ENCODE peak calls at places on chromosomes 16 and 17, in seven cellular contexts. One of them, this sample, is unnamed.

GRCh38 chr17:21239680-21240374 is 13.4 kb downstream of the NATD1 start:
- DNase-seq in breast epithelium: no peak
- DNase-seq in HL-60: peak
- DNase-seq in neural progenitor cell: peak
- DNase-seq in GM12865: peak
- DNase-seq in CD8-positive, alpha-beta T cell: no peak
- DNase-seq in uterus: peak
- DNase-seq in this sample: peak

GRCh38 chr17:27244481-27245223 is 49.3 kb upstream of the WSB1 start:
- DNase-seq in neural progenitor cell: peak
- DNase-seq in breast epithelium: no peak
- DNase-seq in HL-60: peak
- DNase-seq in uterus: peak
- DNase-seq in GM12865: no peak
- DNase-seq in CD8-positive, alpha-beta T cell: no peak
- DNase-seq in this sample: peak

GRCh38 chr17:78019367-78019975 is 61.0 kb downstream of the TNRC6C start:
- DNase-seq in HL-60: no peak
- DNase-seq in breast epithelium: no peak
- DNase-seq in CD8-positive, alpha-beta T cell: no peak
- DNase-seq in uterus: no peak
- DNase-seq in GM12865: peak
- DNase-seq in neural progenitor cell: no peak
- DNase-seq in this sample: peak

GRCh38 chr17:57890857-57891232 is 41.0 kb upstream of the MRPS23 start:
- DNase-seq in neural progenitor cell: no peak
- DNase-seq in HL-60: no peak
- DNase-seq in breast epithelium: no peak
- DNase-seq in uterus: no peak
- DNase-seq in GM12865: no peak
- DNase-seq in CD8-positive, alpha-beta T cell: no peak
- DNase-seq in this sample: no peak

GRCh38 chr16:24077989-24078388 is 178.1 kb upstream of the CACNG3 start:
- DNase-seq in neural progenitor cell: no peak
- DNase-seq in HL-60: no peak
- DNase-seq in GM12865: no peak
- DNase-seq in uterus: no peak
- DNase-seq in CD8-positive, alpha-beta T cell: no peak
- DNase-seq in breast epithelium: no peak
- DNase-seq in this sample: no peak

GRCh38 chr17:30788918-30789317 is 35.6 kb downstream of the CRLF3 start:
- DNase-seq in GM12865: no peak
- DNase-seq in CD8-positive, alpha-beta T cell: no peak
- DNase-seq in neural progenitor cell: no peak
- DNase-seq in HL-60: no peak
- DNase-seq in uterus: no peak
- DNase-seq in breast epithelium: no peak
- DNase-seq in this sample: no peak

GRCh38 chr17:45775148-45775547 is 9.0 kb upstream of the CRHR1 start:
- DNase-seq in GM12865: no peak
- DNase-seq in neural progenitor cell: no peak
- DNase-seq in uterus: no peak
- DNase-seq in breast epithelium: no peak
- DNase-seq in CD8-positive, alpha-beta T cell: no peak
- DNase-seq in HL-60: no peak
- DNase-seq in this sample: no peak

GRCh38 chr17:48477235-48477634 is 47.2 kb upstream of the SKAP1 start:
- DNase-seq in CD8-positive, alpha-beta T cell: no peak
- DNase-seq in uterus: no peak
- DNase-seq in GM12865: no peak
- DNase-seq in breast epithelium: no peak
- DNase-seq in HL-60: no peak
- DNase-seq in neural progenitor cell: no peak
- DNase-seq in this sample: no peak

GRCh38 chr17:49523706-49524472 is 28.8 kb downstream of the NGFR start:
- DNase-seq in breast epithelium: peak
- DNase-seq in GM12865: no peak
- DNase-seq in HL-60: no peak
- DNase-seq in neural progenitor cell: no peak
- DNase-seq in CD8-positive, alpha-beta T cell: no peak
- DNase-seq in uterus: no peak
- DNase-seq in this sample: no peak

GRCh38 chr17:49358638-49359247 is 3.3 kb downstream of the ZNF652 start:
- DNase-seq in HL-60: peak
- DNase-seq in neural progenitor cell: no peak
- DNase-seq in CD8-positive, alpha-beta T cell: no peak
- DNase-seq in breast epithelium: no peak
- DNase-seq in uterus: no peak
- DNase-seq in GM12865: peak
- DNase-seq in this sample: no peak

GRCh38 chr16:87350681-87351319 is 32.8 kb downstream of the FBXO31 start:
- DNase-seq in GM12865: no peak
- DNase-seq in HL-60: no peak
- DNase-seq in CD8-positive, alpha-beta T cell: no peak
- DNase-seq in uterus: no peak
- DNase-seq in breast epithelium: no peak
- DNase-seq in neural progenitor cell: no peak
- DNase-seq in this sample: peak

GRCh38 chr17:19263621-19264010 is 26.4 kb downstream of the EPN2 start:
- DNase-seq in neural progenitor cell: no peak
- DNase-seq in CD8-positive, alpha-beta T cell: no peak
- DNase-seq in breast epithelium: no peak
- DNase-seq in HL-60: no peak
- DNase-seq in uterus: peak
- DNase-seq in GM12865: no peak
- DNase-seq in this sample: peak

GRCh38 chr16:11326084-11326736 is 19.0 kb upstream of the RMI2 start:
- DNase-seq in HL-60: no peak
- DNase-seq in neural progenitor cell: no peak
- DNase-seq in GM12865: no peak
- DNase-seq in breast epithelium: no peak
- DNase-seq in CD8-positive, alpha-beta T cell: no peak
- DNase-seq in uterus: no peak
- DNase-seq in this sample: no peak

GRCh38 chr17:73445466-73445865 is 133.7 kb upstream of the CDC42EP4 start:
- DNase-seq in HL-60: no peak
- DNase-seq in breast epithelium: no peak
- DNase-seq in neural progenitor cell: no peak
- DNase-seq in GM12865: no peak
- DNase-seq in CD8-positive, alpha-beta T cell: no peak
- DNase-seq in uterus: no peak
- DNase-seq in this sample: no peak

GRCh38 chr17:64378890-64379354 is 11.7 kb downstream of the PECAM1 start:
- DNase-seq in HL-60: no peak
- DNase-seq in breast epithelium: no peak
- DNase-seq in CD8-positive, alpha-beta T cell: no peak
- DNase-seq in GM12865: peak
- DNase-seq in neural progenitor cell: no peak
- DNase-seq in uterus: no peak
- DNase-seq in this sample: no peak

GRCh38 chr16:85288869-85289660 is 176.8 kb upstream of the CIBAR2 start:
- DNase-seq in CD8-positive, alpha-beta T cell: no peak
- DNase-seq in breast epithelium: no peak
- DNase-seq in HL-60: no peak
- DNase-seq in uterus: no peak
- DNase-seq in neural progenitor cell: no peak
- DNase-seq in GM12865: no peak
- DNase-seq in this sample: no peak

GRCh38 chr17:34601431-34601830 is 22.0 kb downstream of the TMEM132E start:
- DNase-seq in GM12865: no peak
- DNase-seq in uterus: no peak
- DNase-seq in breast epithelium: no peak
- DNase-seq in neural progenitor cell: peak
- DNase-seq in HL-60: no peak
- DNase-seq in CD8-positive, alpha-beta T cell: no peak
- DNase-seq in this sample: no peak

GRCh38 chr16:78289368-78289767 is 189.9 kb downstream of the WWOX start:
- DNase-seq in breast epithelium: no peak
- DNase-seq in HL-60: no peak
- DNase-seq in GM12865: no peak
- DNase-seq in CD8-positive, alpha-beta T cell: no peak
- DNase-seq in uterus: no peak
- DNase-seq in neural progenitor cell: no peak
- DNase-seq in this sample: no peak

GRCh38 chr16:56781565-56781964 is 51.6 kb downstream of the NUP93 start:
- DNase-seq in neural progenitor cell: no peak
- DNase-seq in uterus: no peak
- DNase-seq in GM12865: no peak
- DNase-seq in HL-60: no peak
- DNase-seq in CD8-positive, alpha-beta T cell: no peak
- DNase-seq in breast epithelium: no peak
- DNase-seq in this sample: no peak

GRCh38 chr16:58518083-58518979 is 3.0 kb downstream of the SETD6 start:
- DNase-seq in HL-60: no peak
- DNase-seq in uterus: no peak
- DNase-seq in neural progenitor cell: no peak
- DNase-seq in breast epithelium: no peak
- DNase-seq in CD8-positive, alpha-beta T cell: no peak
- DNase-seq in GM12865: peak
- DNase-seq in this sample: no peak

GRCh38 chr16:56930516-56931252 is 1.3 kb upstream of the HERPUD1 start:
- DNase-seq in GM12865: peak
- DNase-seq in HL-60: no peak
- DNase-seq in breast epithelium: no peak
- DNase-seq in CD8-positive, alpha-beta T cell: no peak
- DNase-seq in uterus: no peak
- DNase-seq in neural progenitor cell: peak
- DNase-seq in this sample: no peak

GRCh38 chr17:43939886-43940285 is 2.4 kb downstream of the PPY start:
- DNase-seq in uterus: no peak
- DNase-seq in neural progenitor cell: no peak
- DNase-seq in HL-60: no peak
- DNase-seq in GM12865: no peak
- DNase-seq in breast epithelium: no peak
- DNase-seq in CD8-positive, alpha-beta T cell: no peak
- DNase-seq in this sample: no peak

GRCh38 chr17:59837362-59838195 is 55.2 kb downstream of the TUBD1 start:
- DNase-seq in uterus: peak
- DNase-seq in CD8-positive, alpha-beta T cell: peak
- DNase-seq in breast epithelium: peak
- DNase-seq in HL-60: peak
- DNase-seq in GM12865: peak
- DNase-seq in neural progenitor cell: peak
- DNase-seq in this sample: peak

GRCh38 chr17:29583324-29584248 is 5.9 kb downstream of the GIT1 start:
- DNase-seq in CD8-positive, alpha-beta T cell: no peak
- DNase-seq in HL-60: no peak
- DNase-seq in GM12865: no peak
- DNase-seq in uterus: peak
- DNase-seq in neural progenitor cell: no peak
- DNase-seq in breast epithelium: no peak
- DNase-seq in this sample: no peak

GRCh38 chr17:56679767-56680422 is 86.4 kb downstream of the NOG start:
- DNase-seq in CD8-positive, alpha-beta T cell: no peak
- DNase-seq in HL-60: no peak
- DNase-seq in uterus: no peak
- DNase-seq in breast epithelium: no peak
- DNase-seq in GM12865: no peak
- DNase-seq in neural progenitor cell: no peak
- DNase-seq in this sample: no peak

GRCh38 chr17:6471531-6472465 is 27.5 kb downstream of the PIMREG start:
- DNase-seq in CD8-positive, alpha-beta T cell: no peak
- DNase-seq in GM12865: no peak
- DNase-seq in neural progenitor cell: peak
- DNase-seq in breast epithelium: no peak
- DNase-seq in HL-60: no peak
- DNase-seq in uterus: no peak
- DNase-seq in this sample: peak
- TF ChIP-seq CTCF in CD8-positive, alpha-beta T cell: no peak
- TF ChIP-seq CTCF in GM12865: no peak
- TF ChIP-seq CTCF in neural progenitor cell: no peak
- TF ChIP-seq CTCF in breast epithelium: no peak
- TF ChIP-seq CTCF in HL-60: no peak
- TF ChIP-seq CTCF in uterus: no peak
- TF ChIP-seq CTCF in this sample: peak

DNA sequence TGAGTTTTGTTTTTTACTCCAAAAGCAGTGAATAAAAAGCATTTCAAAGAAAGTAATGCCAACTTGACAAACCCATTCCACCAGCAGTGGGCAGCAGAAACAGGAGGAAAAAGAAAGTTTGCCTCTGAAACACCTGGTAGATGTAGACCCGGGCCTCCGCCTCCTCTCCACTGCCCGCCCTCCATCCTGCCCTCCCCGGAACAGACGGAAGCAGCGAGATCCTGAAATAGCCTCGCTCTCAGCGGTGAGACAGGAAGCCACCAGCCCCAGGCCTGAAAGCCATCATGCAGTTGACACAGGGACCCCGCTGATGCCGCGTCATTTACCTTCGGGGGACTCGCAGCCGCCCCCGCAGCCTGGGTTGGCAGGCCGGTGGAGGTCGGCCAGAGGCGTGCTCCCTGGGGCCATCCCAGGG is 67.8 kb downstream of the C16orf78 start:
- DNase-seq in uterus: peak
- DNase-seq in neural progenitor cell: peak
- DNase-seq in breast epithelium: no peak
- DNase-seq in HL-60: no peak
- DNase-seq in GM12865: peak
- DNase-seq in CD8-positive, alpha-beta T cell: peak
- DNase-seq in this sample: peak
- H3K4me3 ChIP-seq in uterus: no peak
- H3K4me3 ChIP-seq in neural progenitor cell: peak
- H3K4me3 ChIP-seq in breast epithelium: peak
- H3K4me3 ChIP-seq in HL-60: no peak
- H3K4me3 ChIP-seq in GM12865: peak
- H3K4me3 ChIP-seq in CD8-positive, alpha-beta T cell: peak
- H3K4me3 ChIP-seq in this sample: no peak

GRCh38 chr16:81913222-81913621 is 98.0 kb downstream of the SDR42E1 start:
- DNase-seq in breast epithelium: no peak
- DNase-seq in uterus: no peak
- DNase-seq in neural progenitor cell: no peak
- DNase-seq in HL-60: no peak
- DNase-seq in CD8-positive, alpha-beta T cell: no peak
- DNase-seq in GM12865: no peak
- DNase-seq in this sample: no peak
- TF ChIP-seq CTCF in breast epithelium: no peak
- TF ChIP-seq CTCF in uterus: no peak
- TF ChIP-seq CTCF in neural progenitor cell: no peak
- TF ChIP-seq CTCF in HL-60: no peak
- TF ChIP-seq CTCF in CD8-positive, alpha-beta T cell: no peak
- TF ChIP-seq CTCF in GM12865: no peak
- TF ChIP-seq CTCF in this sample: no peak

DNA sequence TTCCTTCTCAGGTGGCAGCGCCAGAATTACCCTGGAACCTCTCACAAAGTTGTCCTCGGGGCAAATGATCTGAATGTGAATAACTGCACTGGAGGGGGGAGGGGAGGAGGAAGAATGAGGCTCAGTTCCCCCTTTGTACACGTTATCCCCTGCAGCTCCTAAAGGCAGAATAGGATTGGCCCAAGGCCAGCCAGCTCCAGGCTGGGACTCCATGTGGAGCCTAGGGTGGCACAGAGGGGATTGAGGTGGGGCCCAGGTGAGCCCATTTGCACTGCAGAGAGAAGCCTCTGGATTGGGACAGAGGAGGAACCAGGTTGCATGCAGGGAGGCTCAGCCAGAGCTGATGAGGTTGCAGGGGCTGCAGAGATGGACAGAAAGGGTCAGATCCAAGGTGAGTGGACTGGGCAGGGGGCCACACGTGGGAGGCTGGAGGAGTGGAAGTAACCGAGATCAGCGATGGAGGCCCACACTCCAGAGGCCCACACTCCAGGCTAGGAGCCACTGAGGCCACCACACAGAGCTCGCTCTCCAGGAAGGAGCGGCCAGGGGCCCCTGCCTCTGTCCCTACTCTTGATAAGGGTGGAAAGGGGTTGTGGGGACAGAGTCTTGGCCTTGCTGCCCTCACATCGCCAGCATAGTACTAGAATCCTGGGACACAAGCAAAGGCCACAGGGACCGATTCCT is 78.6 kb downstream of the RBFOX3 start:
- DNase-seq in CD8-positive, alpha-beta T cell: no peak
- DNase-seq in breast epithelium: no peak
- DNase-seq in GM12865: no peak
- DNase-seq in HL-60: no peak
- DNase-seq in uterus: no peak
- DNase-seq in neural progenitor cell: no peak
- DNase-seq in this sample: no peak
- H3K4me3 ChIP-seq in CD8-positive, alpha-beta T cell: no peak
- H3K4me3 ChIP-seq in breast epithelium: no peak
- H3K4me3 ChIP-seq in GM12865: no peak
- H3K4me3 ChIP-seq in HL-60: no peak
- H3K4me3 ChIP-seq in uterus: no peak
- H3K4me3 ChIP-seq in neural progenitor cell: no peak
- H3K4me3 ChIP-seq in this sample: no peak

This sample was measured in fibroblast of pulmonary artery.